ENCODE peak calls at places on chromosome 19, in five cellular contexts. E is choroid plexus epithelial cell, T is cardiac muscle cell, R is GM23338, N is progenitor cell of endocrine pancreas. Y is an unnamed sample.

GRCh38 chr19:56261145-56261544 is 11.4 kb upstream of the EDDM13 start:
- DNase-seq in R (no peak), E (no peak), T (no peak), N (no peak), Y (no peak)

GRCh38 chr19:40549007-40549708 is 27.5 kb upstream of the SHKBP1 start:
- DNase-seq in T (peak), N (peak), E (peak), R (peak), Y (peak)

GRCh38 chr19:43560687-43561086 is 14.6 kb downstream of the XRCC1 start:
- DNase-seq in R (peak), T (no peak), E (peak), N (no peak), Y (no peak)

GRCh38 chr19:50416815-50417137 is 2.0 kb upstream of the SPIB start:
- DNase-seq in T (no peak), R (no peak), N (no peak), E (no peak), Y (no peak)

GRCh38 chr19:37691881-37692504 is 27.6 kb downstream of the ZNF607 start:
- DNase-seq in R (peak), N (peak), T (peak), E (peak), Y (peak)

GRCh38 chr19:5097959-5098623 is 129.2 kb downstream of the KDM4B start:
- DNase-seq in N (no peak), E (peak), T (no peak), R (no peak), Y (no peak)

GRCh38 chr19:48772503-48772953 is 17.2 kb downstream of the FGF21 start:
- DNase-seq in T (no peak), R (no peak), E (peak), N (no peak), Y (no peak)

GRCh38 chr19:33325920-33326319 is 23.6 kb upstream of the CEBPA start:
- DNase-seq in N (no peak), E (no peak), R (no peak), T (no peak), Y (no peak)

GRCh38 chr19:9752701-9753443 is 15.7 kb downstream of the ZNF846 start:
- DNase-seq in N (no peak), T (no peak), R (no peak), E (no peak), Y (no peak)

GRCh38 chr19:10095948-10096614 is 6.4 kb downstream of the ANGPTL6 start:
- DNase-seq in N (peak), T (peak), E (peak), R (peak), Y (peak)

GRCh38 chr19:52786078-52786463 is 520 bp downstream of the ZNF600 start:
- DNase-seq in T (peak), E (no peak), N (peak), R (peak), Y (peak)

GRCh38 chr19:58509731-58510083 is 2.1 kb downstream of the SLC27A5 start:
- DNase-seq in N (no peak), R (no peak), T (no peak), E (no peak), Y (no peak)

GRCh38 chr19:38004505-38005223 is 97.7 kb downstream of the SIPA1L3 start:
- DNase-seq in R (peak), T (peak), N (peak), E (peak), Y (peak)

GRCh38 chr19:49430678-49431329 is 5.6 kb downstream of the GFY start:
- DNase-seq in N (no peak), R (no peak), T (no peak), E (no peak), Y (no peak)

GRCh38 chr19:47483800-47484690 is at the start of gene KPTN:
- DNase-seq in E (peak), N (peak), T (peak), R (peak), Y (peak)

GRCh38 chr19:39563408-39563807 is 23.4 kb upstream of the EID2 start:
- DNase-seq in T (no peak), E (peak), R (peak), N (no peak), Y (no peak)

GRCh38 chr19:13115936-13116281 is 631 bp downstream of the TRMT1 start:
- DNase-seq in E (no peak), T (no peak), N (no peak), R (no peak), Y (peak)

GRCh38 chr19:18537431-18537830 is 5.9 kb downstream of the FKBP8 start:
- DNase-seq in R (no peak), T (no peak), N (no peak), E (no peak), Y (no peak)

GRCh38 chr19:16044746-16045145 is 31.5 kb upstream of the TPM4 start:
- DNase-seq in R (no peak), E (no peak), N (no peak), T (no peak), Y (no peak)

GRCh38 chr19:10742494-10742893 is 24.6 kb downstream of the DNM2 start:
- DNase-seq in T (no peak), E (no peak), R (no peak), N (no peak), Y (no peak)

GRCh38 chr19:50496189-50497029 is 14.6 kb downstream of the JOSD2 start:
- DNase-seq in N (no peak), E (no peak), T (peak), R (peak), Y (peak)

GRCh38 chr19:47122359-47123335 is 8.0 kb upstream of the SAE1 start:
- DNase-seq in E (peak), N (no peak), R (no peak), T (peak), Y (no peak)

GRCh38 chr19:23996549-23996948 is 81.9 kb downstream of the ZNF726 start:
- DNase-seq in T (no peak), R (peak), E (peak), N (no peak), Y (no peak)
- TF ChIP-seq CTCF in T (peak), R (peak), E (peak), N (peak), Y (no peak)

GRCh38 chr19:41924151-41925145 is 3.8 kb downstream of the ERFL start:
- DNase-seq in R (peak), T (no peak), N (no peak), E (no peak), Y (no peak)

GRCh38 chr19:41926861-41927809 is 1.1 kb downstream of the ERFL start:
- DNase-seq in R (no peak), T (no peak), E (no peak), N (no peak), Y (no peak)

GRCh38 chr19:41926028-41926860 is 2.0 kb downstream of the ERFL start:
- DNase-seq in R (no peak), E (no peak), T (no peak), N (no peak), Y (no peak)

GRCh38 chr19:41923045-41923788 is 5.0 kb downstream of the ERFL start:
- DNase-seq in R (no peak), N (no peak), T (no peak), E (no peak), Y (no peak)

GRCh38 chr19:41925208-41926003 is 2.8 kb downstream of the ERFL start:
- DNase-seq in N (no peak), E (no peak), T (no peak), R (no peak), Y (no peak)
- TF ChIP-seq CTCF in N (no peak), E (no peak), T (no peak), R (no peak), Y (no peak)

DNA sequence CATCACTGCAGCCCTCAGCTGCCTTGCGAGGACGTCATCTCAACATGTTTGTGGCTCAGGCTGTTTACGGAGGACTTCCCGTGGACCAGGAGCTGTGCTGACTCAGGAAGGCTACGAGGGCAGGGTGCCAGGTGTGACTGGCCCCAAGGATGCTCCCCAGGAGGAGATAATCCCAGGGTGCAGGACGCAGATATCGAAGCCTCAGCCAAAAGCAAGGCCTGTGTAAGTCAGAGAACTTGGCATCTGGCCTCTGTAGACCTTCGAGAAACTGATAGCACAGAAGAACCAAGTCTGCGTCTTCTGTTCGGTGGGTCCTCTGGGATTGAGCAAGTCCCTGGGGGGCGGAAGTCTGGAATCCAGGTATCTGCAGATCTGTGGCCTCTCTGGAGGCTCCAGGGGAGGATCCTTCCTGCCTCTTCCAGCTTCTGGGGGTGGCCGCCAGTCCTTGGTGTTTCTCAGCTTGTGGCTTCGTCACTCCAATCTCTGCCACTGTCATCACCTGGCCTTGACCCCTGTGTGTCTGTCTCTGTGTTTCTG is 2.6 kb upstream of the DOHH start:
- DNase-seq in N (no peak), E (peak), T (no peak), R (no peak), Y (no peak)
- TF ChIP-seq CTCF in N (no peak), E (no peak), T (no peak), R (no peak), Y (no peak)

DNA sequence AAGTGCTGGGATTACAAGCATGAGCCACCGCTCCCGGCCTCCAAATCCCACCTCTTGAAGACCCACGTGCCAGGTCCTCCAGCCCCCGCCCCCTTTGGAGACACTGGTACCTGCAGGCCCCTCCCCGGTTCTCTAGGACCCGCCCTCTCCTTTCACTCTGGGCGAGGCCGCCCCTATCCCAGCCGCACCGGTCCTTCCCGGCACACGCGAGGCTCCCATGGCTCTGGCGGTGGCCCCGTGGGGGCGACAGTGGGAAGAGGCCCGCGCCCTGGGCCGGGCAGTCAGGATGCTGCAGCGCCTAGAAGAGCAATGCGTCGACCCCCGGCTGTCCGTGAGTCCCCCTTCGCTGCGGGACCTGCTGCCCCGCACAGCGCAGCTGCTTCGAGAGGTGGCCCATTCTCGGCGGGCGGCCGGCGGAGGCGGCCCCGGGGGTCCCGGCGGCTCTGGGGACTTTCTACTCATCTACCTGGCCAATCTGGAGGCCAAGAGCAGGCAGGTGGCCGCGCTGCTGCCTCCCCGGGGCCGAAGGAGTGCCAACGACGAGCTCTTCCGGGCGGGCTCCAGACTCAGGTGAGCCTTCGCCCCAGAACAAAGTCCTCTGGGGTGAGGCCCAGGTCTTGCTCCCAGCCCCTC is at the start of gene CBLC:
- DNase-seq in R (peak), E (no peak), N (peak), T (peak), Y (peak)
- TF ChIP-seq CTCF in R (peak), E (no peak), N (peak), T (no peak), Y (no peak)

Y was measured in nephron progenitor cell.